ENCODE peak calls at places on chromosomes 16 and 17, in nine cellular contexts. R is NB4, U is HCT116, H is H54, C is ovary, A is Peyer's patch, P is A549, W is lower leg skin, O is stomach. L is an unnamed sample.

GRCh38 chr17:17305282-17305801 is 2.2 kb downstream of the NT5M start:
- DNase-seq in R (peak), U (no peak), H (no peak), C (no peak), A (no peak), P (no peak), W (no peak), O (no peak), L (no peak)

GRCh38 chr16:85520853-85521736 is 92.0 kb upstream of the GSE1 start:
- DNase-seq in R (no peak), U (peak), H (no peak), C (no peak), A (peak), P (no peak), W (no peak), O (peak), L (no peak)

GRCh38 chr16:55571191-55571897 is 4.9 kb downstream of the CAPNS2 start:
- DNase-seq in R (no peak), U (no peak), H (no peak), C (no peak), A (no peak), P (no peak), W (no peak), O (no peak), L (no peak)

GRCh38 chr16:1538804-1539520 is 5.5 kb downstream of the TMEM204 start:
- DNase-seq in R (peak), U (no peak), H (no peak), C (no peak), A (no peak), P (no peak), W (no peak), O (no peak), L (no peak)

GRCh38 chr17:7348478-7349242 is 3.3 kb upstream of the KCTD11 start:
- DNase-seq in R (peak), U (no peak), H (no peak), C (peak), A (no peak), P (no peak), W (peak), O (no peak), L (no peak)

GRCh38 chr16:2033057-2033911 is 6.6 kb downstream of the NHERF2 start:
- DNase-seq in R (peak), U (no peak), H (peak), C (no peak), A (no peak), P (no peak), W (no peak), O (peak), L (peak)

GRCh38 chr16:69481901-69482341 is 57.5 kb downstream of the CYB5B start:
- DNase-seq in R (no peak), U (no peak), H (no peak), C (peak), A (no peak), P (no peak), W (peak), O (peak), L (peak)

GRCh38 chr16:30053376-30054015 is 12.1 kb upstream of the ALDOA start:
- DNase-seq in R (peak), U (no peak), H (peak), C (no peak), A (no peak), P (no peak), W (no peak), O (no peak), L (no peak)

GRCh38 chr17:27384261-27384701 is 72.0 kb upstream of the KSR1 start:
- DNase-seq in R (no peak), U (no peak), H (peak), C (no peak), A (no peak), P (peak), W (peak), O (peak), L (peak)

GRCh38 chr17:38611872-38612376 is 6.2 kb upstream of the SRCIN1 start:
- DNase-seq in R (no peak), U (no peak), H (no peak), C (no peak), A (no peak), P (no peak), W (no peak), O (no peak), L (no peak)

GRCh38 chr16:1656808-1657617 is 21.1 kb upstream of the JPT2 start:
- DNase-seq in R (no peak), U (no peak), H (no peak), C (no peak), A (no peak), P (no peak), W (no peak), O (peak), L (no peak)

GRCh38 chr17:10745231-10745630 is 15.4 kb upstream of the TMEM220 start:
- DNase-seq in R (no peak), U (no peak), H (no peak), C (no peak), A (no peak), P (no peak), W (peak), O (no peak), L (no peak)

GRCh38 chr17:77440571-77440981 is 299.8 kb downstream of the SEC14L1 start:
- DNase-seq in R (peak), U (no peak), H (no peak), C (no peak), A (no peak), P (no peak), W (no peak), O (no peak), L (no peak)

GRCh38 chr16:29007865-29008593 is 23.2 kb downstream of the LAT start:
- DNase-seq in R (peak), U (no peak), H (peak), C (no peak), A (no peak), P (no peak), W (no peak), O (no peak), L (peak)

GRCh38 chr16:15653227-15653626 is 3.2 kb downstream of the NDE1 start:
- DNase-seq in R (no peak), U (no peak), H (peak), C (no peak), A (no peak), P (no peak), W (peak), O (no peak), L (no peak)

GRCh38 chr16:53022374-53022773 is 30.3 kb downstream of the CHD9NB start:
- DNase-seq in R (peak), U (peak), H (peak), C (peak), A (no peak), P (peak), W (no peak), O (peak), L (peak)

GRCh38 chr17:79022507-79022991 is 1.4 kb upstream of the C1QTNF1 start:
- DNase-seq in R (no peak), U (no peak), H (no peak), C (no peak), A (peak), P (no peak), W (peak), O (peak), L (peak)

GRCh38 chr16:51707666-51708065 is 556.6 kb upstream of the SALL1 start:
- DNase-seq in R (no peak), U (no peak), H (no peak), C (no peak), A (no peak), P (no peak), W (no peak), O (no peak), L (no peak)

GRCh38 chr16:19688396-19689024 is 29.5 kb downstream of the KNOP1 start:
- DNase-seq in R (no peak), U (no peak), H (no peak), C (no peak), A (no peak), P (no peak), W (no peak), O (no peak), L (no peak)

GRCh38 chr17:67998466-67998865 is 2.2 kb upstream of the C17orf58 start:
- DNase-seq in R (no peak), U (no peak), H (no peak), C (no peak), A (no peak), P (no peak), W (no peak), O (no peak), L (no peak)

GRCh38 chr17:62187681-62188080 is 122.6 kb upstream of the MED13 start:
- DNase-seq in R (no peak), U (no peak), H (peak), C (no peak), A (no peak), P (no peak), W (no peak), O (no peak), L (no peak)

GRCh38 chr17:62186841-62187240 is 121.8 kb upstream of the MED13 start:
- DNase-seq in R (no peak), U (no peak), H (no peak), C (no peak), A (no peak), P (no peak), W (peak), O (no peak), L (no peak)

GRCh38 chr17:62193297-62193696 is 128.2 kb upstream of the MED13 start:
- DNase-seq in R (no peak), U (no peak), H (no peak), C (no peak), A (no peak), P (no peak), W (no peak), O (no peak), L (no peak)

GRCh38 chr17:62188713-62189112 is 123.6 kb upstream of the MED13 start:
- DNase-seq in R (no peak), U (no peak), H (no peak), C (no peak), A (no peak), P (peak), W (peak), O (peak), L (no peak)

GRCh38 chr17:62189377-62189776 is 124.3 kb upstream of the MED13 start:
- DNase-seq in R (no peak), U (no peak), H (no peak), C (no peak), A (no peak), P (no peak), W (peak), O (no peak), L (no peak)
- TF ChIP-seq POLR2A in R (no peak), U (no peak), H (no peak), C (no peak), A (no peak), P (no peak), W (no peak), O (no peak), L (no peak)

GRCh38 chr16:87951550-87952538 is 610 bp downstream of the BANP start:
- DNase-seq in R (peak), U (no peak), H (peak), C (no peak), A (no peak), P (no peak), W (no peak), O (no peak), L (no peak)
- TF ChIP-seq POLR2A in R (peak), U (peak), H (peak), C (no peak), A (peak), P (no peak), W (no peak), O (no peak), L (no peak)

DNA sequence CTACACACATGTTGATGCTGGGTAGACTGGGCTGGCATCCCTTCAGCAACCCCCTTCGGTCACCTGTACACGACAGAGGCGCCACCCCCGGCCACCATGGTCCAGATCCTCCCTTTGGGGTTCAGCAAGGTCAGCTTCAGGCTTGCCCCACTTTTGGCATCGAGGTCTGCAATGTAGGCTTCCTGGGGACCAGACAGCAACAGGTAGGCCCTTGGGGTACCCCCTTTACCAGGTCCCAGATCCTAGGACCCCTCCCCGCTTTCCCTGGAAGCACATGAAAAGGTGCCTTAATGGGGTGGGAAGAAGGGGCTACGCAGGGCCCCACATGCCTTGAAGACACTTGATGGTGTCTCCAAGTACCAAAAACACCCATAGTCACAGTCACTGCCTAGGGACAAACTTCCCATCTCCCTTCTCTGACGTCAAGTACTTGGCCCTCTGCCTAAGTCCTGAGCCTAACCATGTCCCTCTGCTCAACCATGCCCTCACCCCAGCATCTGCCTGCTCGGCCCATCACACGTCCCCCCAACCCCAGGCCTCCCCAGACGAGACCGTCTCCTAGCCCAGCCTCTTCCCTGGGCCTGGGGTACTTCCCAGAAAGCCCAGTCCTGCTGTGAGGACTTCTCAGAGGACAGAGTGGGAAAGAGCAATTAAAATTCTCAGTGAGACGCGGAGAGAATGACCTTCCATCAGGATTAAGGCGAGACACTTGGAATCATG is 12.1 kb downstream of the ACLY start:
- DNase-seq in R (no peak), U (no peak), H (no peak), C (no peak), A (no peak), P (peak), W (no peak), O (no peak), L (no peak)
- TF ChIP-seq POLR2A in R (no peak), U (no peak), H (no peak), C (no peak), A (no peak), P (no peak), W (no peak), O (no peak), L (no peak)

GRCh38 chr16:73057369-73058210 is 9.7 kb upstream of the ZFHX3 start:
- DNase-seq in R (peak), U (no peak), H (no peak), C (peak), A (peak), P (no peak), W (no peak), O (no peak), L (peak)
- TF ChIP-seq POLR2A in R (no peak), U (no peak), H (no peak), C (peak), A (no peak), P (peak), W (no peak), O (no peak), L (peak)

DNA sequence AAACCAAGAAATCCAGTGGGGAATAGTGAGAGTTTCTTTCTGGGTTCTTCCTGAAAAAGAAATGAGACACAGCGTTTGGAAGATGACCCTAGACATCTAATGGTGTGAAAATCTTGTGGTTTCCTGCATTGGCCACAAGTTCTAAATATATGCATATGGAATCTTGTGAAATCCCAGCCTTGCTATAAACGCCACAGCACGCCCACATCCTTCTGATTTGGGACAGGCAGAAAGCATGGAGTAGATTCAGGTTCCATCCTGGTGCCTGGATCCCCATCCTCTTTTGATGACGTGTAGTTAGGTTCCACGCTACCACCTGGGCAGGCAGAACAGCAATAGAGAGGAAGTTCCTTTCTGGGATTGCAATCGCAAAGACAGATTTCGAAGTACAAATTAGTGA is 37.4 kb downstream of the HS3ST4 start:
- DNase-seq in R (peak), U (no peak), H (no peak), C (no peak), A (no peak), P (no peak), W (no peak), O (no peak), L (no peak)
- TF ChIP-seq POLR2A in R (no peak), U (no peak), H (no peak), C (no peak), A (no peak), P (no peak), W (no peak), O (no peak), L (no peak)

GRCh38 chr17:1005361-1005946 is 8.5 kb downstream of the TIMM22 start:
- DNase-seq in R (no peak), U (no peak), H (no peak), C (peak), A (no peak), P (no peak), W (no peak), O (peak), L (peak)
- TF ChIP-seq POLR2A in R (no peak), U (no peak), H (no peak), C (no peak), A (no peak), P (no peak), W (no peak), O (no peak), L (peak)